ENCODE peak calls at places on chromosomes 4 and X, in six cellular contexts. One of them, this sample, is unnamed.

GRCh38 chrX:19811807-19812604 is 75.4 kb downstream of the SH3KBP1 start:
- DNase-seq in H1: no peak
- DNase-seq in neuronal stem cell: no peak
- DNase-seq in mesendoderm: no peak
- DNase-seq in IMR-90: peak
- DNase-seq in H9: no peak
- DNase-seq in this sample: peak

GRCh38 chrX:1533083-1533482 is 3.9 kb downstream of the P2RY8 start:
- DNase-seq in H1: no peak
- DNase-seq in neuronal stem cell: no peak
- DNase-seq in mesendoderm: no peak
- DNase-seq in IMR-90: no peak
- DNase-seq in H9: no peak
- DNase-seq in this sample: no peak

GRCh38 chr4:5050520-5050955 is 742 bp upstream of the STK32B start:
- DNase-seq in H1: peak
- DNase-seq in neuronal stem cell: peak
- DNase-seq in mesendoderm: peak
- DNase-seq in IMR-90: peak
- DNase-seq in H9: peak
- DNase-seq in this sample: peak

GRCh38 chr4:92433272-92433758 is 129.5 kb downstream of the GRID2 start:
- DNase-seq in H1: no peak
- DNase-seq in neuronal stem cell: no peak
- DNase-seq in mesendoderm: no peak
- DNase-seq in IMR-90: no peak
- DNase-seq in H9: peak
- DNase-seq in this sample: no peak

GRCh38 chrX:75229774-75230173 is 44.1 kb upstream of the UPRT start:
- DNase-seq in H1: no peak
- DNase-seq in neuronal stem cell: no peak
- DNase-seq in mesendoderm: peak
- DNase-seq in IMR-90: no peak
- DNase-seq in H9: no peak
- DNase-seq in this sample: no peak

GRCh38 chr4:167713756-167714155 is 378.6 kb upstream of the ANXA10 start:
- DNase-seq in H1: no peak
- DNase-seq in neuronal stem cell: no peak
- DNase-seq in mesendoderm: no peak
- DNase-seq in IMR-90: no peak
- DNase-seq in H9: no peak
- DNase-seq in this sample: no peak

GRCh38 chr4:94570558-94570957 is 118.8 kb downstream of the PDLIM5 start:
- DNase-seq in H1: no peak
- DNase-seq in neuronal stem cell: no peak
- DNase-seq in mesendoderm: no peak
- DNase-seq in IMR-90: no peak
- DNase-seq in H9: no peak
- DNase-seq in this sample: peak

GRCh38 chrX:119942173-119942819 is 1.3 kb downstream of the NKAP start:
- DNase-seq in H1: no peak
- DNase-seq in neuronal stem cell: no peak
- DNase-seq in mesendoderm: no peak
- DNase-seq in IMR-90: no peak
- DNase-seq in H9: no peak
- DNase-seq in this sample: no peak

GRCh38 chrX:154714925-154715324 is 36.0 kb downstream of the GAB3 start:
- DNase-seq in H1: peak
- DNase-seq in neuronal stem cell: peak
- DNase-seq in mesendoderm: peak
- DNase-seq in IMR-90: peak
- DNase-seq in H9: peak
- DNase-seq in this sample: peak

GRCh38 chr4:17535906-17536305 is 20.9 kb downstream of the CLRN2 start:
- DNase-seq in H1: no peak
- DNase-seq in neuronal stem cell: no peak
- DNase-seq in mesendoderm: peak
- DNase-seq in IMR-90: no peak
- DNase-seq in H9: no peak
- DNase-seq in this sample: no peak

GRCh38 chr4:59945716-59946115 is 1254.4 kb upstream of the ADGRL3 start:
- DNase-seq in H1: no peak
- DNase-seq in neuronal stem cell: no peak
- DNase-seq in mesendoderm: no peak
- DNase-seq in IMR-90: no peak
- DNase-seq in H9: no peak
- DNase-seq in this sample: no peak

GRCh38 chrX:80792205-80792604 is 17.5 kb downstream of the BRWD3 start:
- DNase-seq in H1: no peak
- DNase-seq in neuronal stem cell: no peak
- DNase-seq in mesendoderm: no peak
- DNase-seq in IMR-90: peak
- DNase-seq in H9: no peak
- DNase-seq in this sample: peak

GRCh38 chr4:182236186-182236585 is 7.0 kb upstream of the TENM3 start:
- DNase-seq in H1: no peak
- DNase-seq in neuronal stem cell: no peak
- DNase-seq in mesendoderm: no peak
- DNase-seq in IMR-90: peak
- DNase-seq in H9: no peak
- DNase-seq in this sample: no peak

GRCh38 chr4:90419124-90419711 is 292.0 kb downstream of the CCSER1 start:
- DNase-seq in H1: no peak
- DNase-seq in neuronal stem cell: peak
- DNase-seq in mesendoderm: peak
- DNase-seq in IMR-90: peak
- DNase-seq in H9: no peak
- DNase-seq in this sample: peak

GRCh38 chr4:129218355-129218754 is 122.4 kb downstream of the C4orf33 start:
- DNase-seq in H1: no peak
- DNase-seq in neuronal stem cell: peak
- DNase-seq in mesendoderm: peak
- DNase-seq in IMR-90: no peak
- DNase-seq in H9: no peak
- DNase-seq in this sample: peak

DNA sequence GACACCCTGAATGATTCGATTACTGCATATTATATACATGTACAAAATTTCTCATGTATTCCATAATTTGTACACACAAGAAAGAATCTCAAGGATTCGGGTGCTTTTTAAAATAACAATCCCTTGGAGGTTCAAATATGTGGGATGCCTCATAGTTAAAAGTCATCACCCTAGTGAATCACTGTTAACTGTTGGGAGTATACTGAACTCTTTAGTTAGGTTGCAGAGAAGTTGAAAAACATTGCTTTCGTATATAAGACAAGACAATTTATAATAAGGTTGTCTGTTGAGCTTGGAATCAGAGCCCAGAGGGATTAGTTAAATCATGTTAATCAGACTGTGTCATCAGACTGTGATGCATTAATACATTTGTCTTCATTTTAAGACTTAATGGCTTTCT is 15.6 kb downstream of the DCK start:
- DNase-seq in H1: no peak
- DNase-seq in neuronal stem cell: no peak
- DNase-seq in mesendoderm: no peak
- DNase-seq in IMR-90: peak
- DNase-seq in H9: no peak
- DNase-seq in this sample: no peak
- H3K4me2 ChIP-seq in H1: no peak
- H3K4me2 ChIP-seq in neuronal stem cell: no peak
- H3K4me2 ChIP-seq in mesendoderm: no peak
- H3K4me2 ChIP-seq in IMR-90: peak
- H3K4me2 ChIP-seq in H9: no peak
- H3K4me2 ChIP-seq in this sample: no peak

DNA sequence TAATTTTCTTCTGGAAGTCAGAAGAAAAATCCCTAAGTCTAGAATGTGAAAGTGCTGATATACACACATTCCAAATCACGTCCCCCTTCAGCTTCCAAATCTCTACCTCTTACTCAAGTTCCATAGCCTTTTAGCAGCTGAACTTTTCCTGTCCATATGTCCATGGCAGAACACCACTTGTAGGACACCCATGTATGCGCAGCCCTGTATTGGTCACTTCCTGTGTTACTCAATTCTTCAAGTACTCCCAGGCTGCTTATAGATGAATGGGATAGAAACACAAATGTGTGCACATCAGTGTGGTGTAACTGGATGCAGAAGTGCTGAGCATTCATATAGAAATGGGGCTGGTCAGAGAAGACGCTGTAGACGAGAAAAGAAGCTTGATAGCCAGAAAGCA is 18.8 kb downstream of the SRPX2 start:
- DNase-seq in H1: no peak
- DNase-seq in neuronal stem cell: no peak
- DNase-seq in mesendoderm: no peak
- DNase-seq in IMR-90: peak
- DNase-seq in H9: no peak
- DNase-seq in this sample: peak
- H2BK120ac ChIP-seq in H1: no peak
- H2BK120ac ChIP-seq in neuronal stem cell: no peak
- H2BK120ac ChIP-seq in mesendoderm: no peak
- H2BK120ac ChIP-seq in IMR-90: no peak
- H2BK120ac ChIP-seq in H9: no peak
- H2BK120ac ChIP-seq in this sample: no peak

GRCh38 chrX:42837747-42838146 is 59.8 kb upstream of the PPP1R2C start:
- DNase-seq in H1: no peak
- DNase-seq in neuronal stem cell: no peak
- DNase-seq in mesendoderm: no peak
- DNase-seq in IMR-90: no peak
- DNase-seq in H9: no peak
- DNase-seq in this sample: no peak
- H3K4me2 ChIP-seq in H1: no peak
- H3K4me2 ChIP-seq in neuronal stem cell: no peak
- H3K4me2 ChIP-seq in mesendoderm: no peak
- H3K4me2 ChIP-seq in IMR-90: no peak
- H3K4me2 ChIP-seq in H9: no peak
- H3K4me2 ChIP-seq in this sample: no peak

DNA sequence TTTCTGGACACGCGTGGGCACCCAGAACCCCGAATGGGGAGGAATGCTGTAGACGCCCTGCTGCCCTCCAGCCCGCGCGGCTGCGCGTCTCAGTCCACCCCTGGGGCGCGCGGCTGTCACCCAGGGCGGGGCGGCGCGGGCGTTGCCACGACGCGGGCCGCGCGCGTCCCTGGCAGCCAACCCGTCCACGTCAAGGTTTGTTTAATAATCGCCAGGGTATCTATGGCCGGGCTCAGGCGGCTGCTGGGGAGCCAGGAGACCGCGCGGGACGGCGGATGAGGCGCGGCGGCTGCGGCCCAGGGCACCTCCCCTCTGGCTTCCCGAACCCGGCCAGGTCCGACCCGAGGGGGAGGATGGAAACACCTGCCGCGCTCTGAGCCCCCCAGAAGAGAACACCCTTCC is at the start of gene SPATA18:
- DNase-seq in H1: peak
- DNase-seq in neuronal stem cell: no peak
- DNase-seq in mesendoderm: no peak
- DNase-seq in IMR-90: no peak
- DNase-seq in H9: peak
- DNase-seq in this sample: peak
- H2BK120ac ChIP-seq in H1: peak
- H2BK120ac ChIP-seq in neuronal stem cell: no peak
- H2BK120ac ChIP-seq in mesendoderm: no peak
- H2BK120ac ChIP-seq in IMR-90: peak
- H2BK120ac ChIP-seq in H9: no peak
- H2BK120ac ChIP-seq in this sample: peak

GRCh38 chr4:143700060-143700419 is 435 bp downstream of the FREM3 start:
- DNase-seq in H1: peak
- DNase-seq in neuronal stem cell: peak
- DNase-seq in mesendoderm: peak
- DNase-seq in IMR-90: no peak
- DNase-seq in H9: peak
- DNase-seq in this sample: no peak
- H3K4me2 ChIP-seq in H1: peak
- H3K4me2 ChIP-seq in neuronal stem cell: peak
- H3K4me2 ChIP-seq in mesendoderm: peak
- H3K4me2 ChIP-seq in IMR-90: no peak
- H3K4me2 ChIP-seq in H9: peak
- H3K4me2 ChIP-seq in this sample: peak

GRCh38 chrX:10004832-10005475 is 37.8 kb downstream of the CLDN34 start:
- DNase-seq in H1: no peak
- DNase-seq in neuronal stem cell: no peak
- DNase-seq in mesendoderm: peak
- DNase-seq in IMR-90: no peak
- DNase-seq in H9: no peak
- DNase-seq in this sample: no peak

GRCh38 chrX:10006086-10006485 is 38.9 kb downstream of the CLDN34 start:
- DNase-seq in H1: no peak
- DNase-seq in neuronal stem cell: no peak
- DNase-seq in mesendoderm: no peak
- DNase-seq in IMR-90: no peak
- DNase-seq in H9: no peak
- DNase-seq in this sample: no peak

GRCh38 chrX:10006770-10007169 is 39.6 kb downstream of the CLDN34 start:
- DNase-seq in H1: no peak
- DNase-seq in neuronal stem cell: no peak
- DNase-seq in mesendoderm: peak
- DNase-seq in IMR-90: no peak
- DNase-seq in H9: no peak
- DNase-seq in this sample: no peak

GRCh38 chrX:10008483-10009056 is 41.4 kb downstream of the CLDN34 start:
- DNase-seq in H1: no peak
- DNase-seq in neuronal stem cell: no peak
- DNase-seq in mesendoderm: no peak
- DNase-seq in IMR-90: peak
- DNase-seq in H9: no peak
- DNase-seq in this sample: peak

GRCh38 chrX:10007604-10008003 is 40.4 kb downstream of the CLDN34 start:
- DNase-seq in H1: no peak
- DNase-seq in neuronal stem cell: no peak
- DNase-seq in mesendoderm: no peak
- DNase-seq in IMR-90: peak
- DNase-seq in H9: no peak
- DNase-seq in this sample: peak
- H2BK120ac ChIP-seq in H1: no peak
- H2BK120ac ChIP-seq in neuronal stem cell: no peak
- H2BK120ac ChIP-seq in mesendoderm: no peak
- H2BK120ac ChIP-seq in IMR-90: no peak
- H2BK120ac ChIP-seq in H9: no peak
- H2BK120ac ChIP-seq in this sample: no peak

DNA sequence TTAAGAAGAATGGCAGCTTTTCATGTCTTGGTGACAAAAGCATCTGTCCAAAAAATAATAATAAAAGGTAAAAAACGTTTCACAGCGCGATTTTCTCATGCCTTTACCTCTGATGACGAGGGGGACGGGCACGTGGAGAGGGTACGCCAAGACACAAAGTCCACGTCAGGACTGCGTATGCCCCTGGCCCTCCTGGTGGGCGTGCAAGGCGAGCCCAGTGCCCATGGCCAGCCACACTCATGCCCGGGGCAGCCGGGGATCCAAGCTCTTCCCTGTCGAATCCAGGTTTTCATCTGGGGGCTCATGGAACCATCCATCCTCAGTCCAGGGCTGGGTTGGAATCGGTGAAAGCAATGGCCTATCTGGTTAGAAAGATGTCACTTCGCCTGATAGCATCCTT is 176.6 kb downstream of the AFAP1 start:
- DNase-seq in H1: no peak
- DNase-seq in neuronal stem cell: no peak
- DNase-seq in mesendoderm: no peak
- DNase-seq in IMR-90: no peak
- DNase-seq in H9: no peak
- DNase-seq in this sample: no peak
- H3K4me2 ChIP-seq in H1: no peak
- H3K4me2 ChIP-seq in neuronal stem cell: no peak
- H3K4me2 ChIP-seq in mesendoderm: no peak
- H3K4me2 ChIP-seq in IMR-90: no peak
- H3K4me2 ChIP-seq in H9: no peak
- H3K4me2 ChIP-seq in this sample: no peak

This sample was measured in mesenchymal stem cell.